ENCODE peak calls at places on chromosomes 4 and X, in nine cellular contexts. R, V, C, P, L, I, D, S and O are unnamed samples.

GRCh38 chrX:17559728-17560379 is 177.4 kb upstream of the SCML1 start:
- DNase-seq in V (peak; percentile 53), S (no peak), R (no peak), L (no peak), I (no peak), D (peak; percentile 91), P (no peak), C (peak; percentile 82), O (no peak)

GRCh38 chr4:3760833-3761232 is 5.4 kb upstream of the ADRA2C start:
- DNase-seq in I (no peak), P (no peak), C (no peak), S (no peak), R (no peak), D (no peak), L (no peak), V (no peak), O (no peak)

GRCh38 chr4:158845166-158846041 is 76.6 kb downstream of the FNIP2 start:
- DNase-seq in P (no peak), C (no peak), V (no peak), R (no peak), I (no peak), L (no peak), D (peak; percentile 28), S (no peak), O (no peak)

GRCh38 chr4:113978561-113979156 is 788 bp downstream of the ARSJ start:
- DNase-seq in V (no peak), I (no peak), L (no peak), C (peak; percentile 45), D (peak; percentile 51), S (no peak), P (no peak), R (no peak), O (no peak)

GRCh38 chr4:7103031-7103598 is 35.3 kb upstream of the GRPEL1 start:
- DNase-seq in D (peak; percentile 57), L (peak; percentile 48), V (peak; percentile 82), S (peak; percentile 93), P (peak; percentile 11), R (peak; percentile 90), I (peak; percentile 93), C (peak; percentile 83), O (peak; percentile 96)

GRCh38 chrX:112642349-112642748 is 37.4 kb downstream of the LHFPL1 start:
- DNase-seq in D (peak; percentile 72), R (peak; percentile 40), C (peak; percentile 74), I (peak; percentile 2), L (peak; percentile 1), P (peak; percentile 1), S (no peak), V (peak; percentile 20), O (no peak)

GRCh38 chrX:119410027-119410819 is 11.1 kb downstream of the SLC25A43 start:
- DNase-seq in V (peak; percentile 64), I (no peak), P (no peak), C (peak; percentile 87), S (peak; percentile 22), R (no peak), L (no peak), D (peak; percentile 82), O (no peak)

GRCh38 chrX:147735364-147735763 is 176.4 kb upstream of the FMR1 start:
- DNase-seq in S (no peak), L (no peak), P (no peak), I (no peak), R (no peak), D (no peak), V (no peak), C (peak; percentile 27), O (no peak)

GRCh38 chrX:8724176-8724757 is 7.7 kb downstream of the ANOS1 start:
- DNase-seq in V (no peak), S (no peak), C (no peak), R (no peak), P (no peak), D (no peak), L (no peak), I (no peak), O (no peak)

GRCh38 chr4:157824006-157824405 is 348.8 kb downstream of the GASK1B start:
- DNase-seq in R (no peak), V (peak; percentile 78), P (no peak), L (no peak), C (peak; percentile 97), S (no peak), D (no peak), I (no peak), O (no peak)